ENCODE peak calls at places on chromosomes 3 and 15, in six cellular contexts. One of them, this sample, is unnamed. For H3K4me1, the result is how much of the 10 kb centered on the place peaks cover.

GRCh38 chr15:78913012-78913411 is 31.8 kb downstream of the CTSH start:
- DNase-seq in neural progenitor cell: no peak
- DNase-seq in heart left ventricle: no peak
- DNase-seq in adrenal gland: no peak
- DNase-seq in astrocyte: no peak
- DNase-seq in left lung: no peak
- DNase-seq in this sample: no peak

GRCh38 chr3:46665763-46666470 is 27.6 kb downstream of the ALS2CL start:
- DNase-seq in left lung: no peak
- DNase-seq in neural progenitor cell: no peak
- DNase-seq in adrenal gland: no peak
- DNase-seq in astrocyte: no peak
- DNase-seq in heart left ventricle: no peak
- DNase-seq in this sample: no peak

GRCh38 chr15:62407216-62407615 is 242.1 kb upstream of the C2CD4B start:
- DNase-seq in astrocyte: no peak
- DNase-seq in heart left ventricle: no peak
- DNase-seq in adrenal gland: no peak
- DNase-seq in left lung: no peak
- DNase-seq in neural progenitor cell: no peak
- DNase-seq in this sample: no peak

GRCh38 chr15:82545478-82545877 is 5.2 kb upstream of the RPS17 start:
- DNase-seq in adrenal gland: no peak
- DNase-seq in astrocyte: no peak
- DNase-seq in left lung: no peak
- DNase-seq in neural progenitor cell: no peak
- DNase-seq in heart left ventricle: no peak
- DNase-seq in this sample: no peak

GRCh38 chr3:132256984-132257383 is 60.2 kb upstream of the ACP3 start:
- DNase-seq in adrenal gland: peak
- DNase-seq in left lung: no peak
- DNase-seq in astrocyte: peak
- DNase-seq in neural progenitor cell: peak
- DNase-seq in heart left ventricle: no peak
- DNase-seq in this sample: no peak

GRCh38 chr3:10867384-10867783 is 51.4 kb downstream of the SLC6A11 start:
- DNase-seq in heart left ventricle: no peak
- DNase-seq in astrocyte: peak
- DNase-seq in adrenal gland: no peak
- DNase-seq in left lung: no peak
- DNase-seq in neural progenitor cell: peak
- DNase-seq in this sample: no peak

GRCh38 chr15:39181348-39181747 is 399.5 kb upstream of the THBS1 start:
- DNase-seq in heart left ventricle: no peak
- DNase-seq in adrenal gland: no peak
- DNase-seq in astrocyte: no peak
- DNase-seq in neural progenitor cell: no peak
- DNase-seq in left lung: no peak
- DNase-seq in this sample: no peak

GRCh38 chr3:46953265-46954010 is 23.1 kb downstream of the CCDC12 start:
- DNase-seq in heart left ventricle: no peak
- DNase-seq in left lung: no peak
- DNase-seq in astrocyte: no peak
- DNase-seq in adrenal gland: peak
- DNase-seq in neural progenitor cell: no peak
- DNase-seq in this sample: no peak

GRCh38 chr3:124413989-124414598 is 316.2 kb upstream of the UMPS start:
- DNase-seq in left lung: no peak
- DNase-seq in neural progenitor cell: no peak
- DNase-seq in astrocyte: no peak
- DNase-seq in heart left ventricle: no peak
- DNase-seq in adrenal gland: peak
- DNase-seq in this sample: no peak

GRCh38 chr3:108001457-108001856 is 89.4 kb downstream of the CD47 start:
- DNase-seq in left lung: no peak
- DNase-seq in astrocyte: no peak
- DNase-seq in adrenal gland: no peak
- DNase-seq in neural progenitor cell: no peak
- DNase-seq in heart left ventricle: no peak
- DNase-seq in this sample: no peak

GRCh38 chr15:67175643-67176071 is 78.8 kb downstream of the AAGAB start:
- DNase-seq in heart left ventricle: no peak
- DNase-seq in adrenal gland: no peak
- DNase-seq in neural progenitor cell: no peak
- DNase-seq in left lung: peak
- DNase-seq in astrocyte: no peak
- DNase-seq in this sample: no peak

GRCh38 chr3:157406376-157406775 is 30.3 kb upstream of the PTX3 start:
- DNase-seq in neural progenitor cell: no peak
- DNase-seq in adrenal gland: no peak
- DNase-seq in astrocyte: no peak
- DNase-seq in heart left ventricle: no peak
- DNase-seq in left lung: no peak
- DNase-seq in this sample: no peak

GRCh38 chr3:102114264-102114979 is 265.1 kb downstream of the NFKBIZ start:
- DNase-seq in astrocyte: no peak
- DNase-seq in heart left ventricle: no peak
- DNase-seq in neural progenitor cell: no peak
- DNase-seq in left lung: no peak
- DNase-seq in adrenal gland: no peak
- DNase-seq in this sample: no peak

GRCh38 chr3:72338942-72339749 is 509.1 kb downstream of the SHQ1 start:
- DNase-seq in astrocyte: peak
- DNase-seq in left lung: no peak
- DNase-seq in adrenal gland: peak
- DNase-seq in heart left ventricle: peak
- DNase-seq in neural progenitor cell: no peak
- DNase-seq in this sample: peak

GRCh38 chr3:171458056-171458856 is 1.9 kb downstream of the TNIK start:
- DNase-seq in heart left ventricle: no peak
- DNase-seq in left lung: peak
- DNase-seq in adrenal gland: no peak
- DNase-seq in neural progenitor cell: peak
- DNase-seq in astrocyte: no peak
- DNase-seq in this sample: peak

GRCh38 chr3:32934150-32934742 is 17.2 kb upstream of the CCR4 start:
- DNase-seq in neural progenitor cell: peak
- DNase-seq in astrocyte: no peak
- DNase-seq in adrenal gland: no peak
- DNase-seq in heart left ventricle: no peak
- DNase-seq in left lung: no peak
- DNase-seq in this sample: no peak

GRCh38 chr3:20652249-20652648 is 466.2 kb upstream of the SGO1 start:
- DNase-seq in astrocyte: no peak
- DNase-seq in neural progenitor cell: no peak
- DNase-seq in adrenal gland: no peak
- DNase-seq in heart left ventricle: no peak
- DNase-seq in left lung: no peak
- DNase-seq in this sample: no peak

GRCh38 chr3:168952551-168952950 is 711.0 kb downstream of the MECOM start:
- DNase-seq in neural progenitor cell: no peak
- DNase-seq in left lung: no peak
- DNase-seq in astrocyte: peak
- DNase-seq in heart left ventricle: no peak
- DNase-seq in adrenal gland: no peak
- DNase-seq in this sample: no peak
- TF ChIP-seq CTCF in neural progenitor cell: peak
- TF ChIP-seq CTCF in left lung: peak
- TF ChIP-seq CTCF in astrocyte: peak
- TF ChIP-seq CTCF in heart left ventricle: no peak
- TF ChIP-seq CTCF in adrenal gland: no peak
- TF ChIP-seq CTCF in this sample: peak

GRCh38 chr3:184571750-184572377 is 10.3 kb downstream of the EPHB3 start:
- DNase-seq in neural progenitor cell: no peak
- DNase-seq in heart left ventricle: no peak
- DNase-seq in astrocyte: no peak
- DNase-seq in left lung: no peak
- DNase-seq in adrenal gland: peak
- DNase-seq in this sample: no peak

GRCh38 chr3:184568918-184569829 is 7.6 kb downstream of the EPHB3 start:
- DNase-seq in adrenal gland: peak
- DNase-seq in astrocyte: peak
- DNase-seq in neural progenitor cell: peak
- DNase-seq in left lung: peak
- DNase-seq in heart left ventricle: peak
- DNase-seq in this sample: peak

GRCh38 chr3:184570501-184570900 is 8.9 kb downstream of the EPHB3 start:
- DNase-seq in astrocyte: no peak
- DNase-seq in left lung: peak
- DNase-seq in neural progenitor cell: peak
- DNase-seq in adrenal gland: no peak
- DNase-seq in heart left ventricle: no peak
- DNase-seq in this sample: no peak

GRCh38 chr3:184568591-184568917 is 7.0 kb downstream of the EPHB3 start:
- DNase-seq in adrenal gland: no peak
- DNase-seq in heart left ventricle: no peak
- DNase-seq in astrocyte: no peak
- DNase-seq in neural progenitor cell: no peak
- DNase-seq in left lung: no peak
- DNase-seq in this sample: no peak

GRCh38 chr3:184570035-184570434 is 8.4 kb downstream of the EPHB3 start:
- DNase-seq in left lung: no peak
- DNase-seq in heart left ventricle: no peak
- DNase-seq in neural progenitor cell: no peak
- DNase-seq in astrocyte: no peak
- DNase-seq in adrenal gland: no peak
- DNase-seq in this sample: no peak
- H3K4me1 ChIP-seq in left lung: under half
- H3K4me1 ChIP-seq in heart left ventricle: under half
- H3K4me1 ChIP-seq in neural progenitor cell: under half
- H3K4me1 ChIP-seq in astrocyte: under half
- H3K4me1 ChIP-seq in adrenal gland: under half
- H3K4me1 ChIP-seq in this sample: under half

DNA sequence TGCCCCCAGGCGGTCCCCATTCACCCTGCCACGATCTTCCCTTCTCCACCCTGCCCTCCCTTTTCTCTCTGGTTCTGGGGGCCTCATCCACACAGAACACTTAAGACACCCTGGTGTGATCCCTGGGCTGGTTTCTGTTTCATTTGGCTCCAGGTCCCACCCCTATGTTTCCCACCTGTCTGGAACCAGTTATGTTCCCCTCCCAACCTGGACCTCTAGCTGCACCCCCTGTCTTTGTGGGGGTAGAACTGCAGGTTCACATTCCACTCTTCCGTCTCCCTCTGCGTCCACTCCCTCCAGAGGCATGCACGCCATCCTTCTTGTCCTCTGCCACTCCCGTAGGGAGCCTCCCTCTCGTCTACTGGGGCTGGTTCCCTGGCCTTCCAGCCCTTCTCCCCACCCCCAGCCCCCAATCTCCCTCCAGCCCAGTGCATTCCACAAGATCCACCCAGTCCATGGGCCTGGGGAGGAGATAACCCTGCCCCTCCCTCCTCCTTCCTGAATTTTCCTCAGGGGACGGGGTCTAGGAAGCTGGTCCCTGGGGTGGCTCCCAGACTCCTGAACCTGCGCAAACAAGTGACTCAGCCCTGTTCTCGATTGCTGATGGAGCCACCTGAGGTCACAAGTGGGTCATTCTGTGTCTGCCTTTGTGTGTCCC is 73.8 kb downstream of the ABTB1 start:
- DNase-seq in astrocyte: no peak
- DNase-seq in adrenal gland: no peak
- DNase-seq in heart left ventricle: peak
- DNase-seq in left lung: peak
- DNase-seq in neural progenitor cell: no peak
- DNase-seq in this sample: peak
- TF ChIP-seq CTCF in astrocyte: no peak
- TF ChIP-seq CTCF in adrenal gland: no peak
- TF ChIP-seq CTCF in heart left ventricle: peak
- TF ChIP-seq CTCF in left lung: no peak
- TF ChIP-seq CTCF in neural progenitor cell: no peak
- TF ChIP-seq CTCF in this sample: peak

GRCh38 chr15:98787936-98788757 is 139.8 kb downstream of the IGF1R start:
- DNase-seq in left lung: no peak
- DNase-seq in heart left ventricle: no peak
- DNase-seq in astrocyte: no peak
- DNase-seq in neural progenitor cell: peak
- DNase-seq in adrenal gland: no peak
- DNase-seq in this sample: no peak
- H3K4me1 ChIP-seq in left lung: under half
- H3K4me1 ChIP-seq in heart left ventricle: half or more
- H3K4me1 ChIP-seq in astrocyte: under half
- H3K4me1 ChIP-seq in neural progenitor cell: half or more
- H3K4me1 ChIP-seq in adrenal gland: under half
- H3K4me1 ChIP-seq in this sample: half or more

GRCh38 chr3:53046171-53047170 is 598 bp upstream of the SFMBT1 start:
- DNase-seq in heart left ventricle: peak
- DNase-seq in adrenal gland: peak
- DNase-seq in astrocyte: no peak
- DNase-seq in neural progenitor cell: peak
- DNase-seq in left lung: peak
- DNase-seq in this sample: peak
- TF ChIP-seq CTCF in heart left ventricle: peak
- TF ChIP-seq CTCF in adrenal gland: peak
- TF ChIP-seq CTCF in astrocyte: no peak
- TF ChIP-seq CTCF in neural progenitor cell: peak
- TF ChIP-seq CTCF in left lung: peak
- TF ChIP-seq CTCF in this sample: peak

DNA sequence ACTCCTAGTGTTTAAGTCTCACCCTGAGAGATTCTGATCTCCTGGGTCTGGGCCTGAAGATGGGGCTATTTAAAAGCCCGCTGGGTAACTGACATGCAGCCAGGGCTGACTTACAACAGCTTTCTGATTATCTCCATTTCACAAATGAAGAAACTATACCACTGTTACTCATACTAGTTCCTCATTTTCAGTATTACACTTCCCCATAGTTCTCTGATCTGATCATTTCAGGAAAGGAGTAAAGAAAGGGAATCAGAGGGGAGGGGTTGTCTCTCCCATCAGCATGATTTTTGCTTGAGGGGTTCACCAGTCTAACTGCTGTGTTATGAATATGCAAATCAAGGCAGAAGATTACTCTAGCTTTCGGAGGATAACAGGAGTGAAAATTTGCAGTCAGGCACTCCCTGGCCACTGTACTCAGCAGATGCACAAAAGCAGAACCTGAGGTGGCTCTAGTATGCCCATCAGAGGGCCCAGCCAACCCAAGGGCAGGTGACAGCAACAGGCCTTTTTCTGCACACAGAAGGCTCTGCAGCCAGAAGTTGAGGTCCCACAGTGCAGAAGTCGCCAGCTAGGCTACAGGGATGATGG is 59.4 kb downstream of the DAPK2 start:
- DNase-seq in adrenal gland: no peak
- DNase-seq in heart left ventricle: no peak
- DNase-seq in astrocyte: no peak
- DNase-seq in neural progenitor cell: no peak
- DNase-seq in left lung: peak
- DNase-seq in this sample: no peak
- H3K4me1 ChIP-seq in adrenal gland: under half
- H3K4me1 ChIP-seq in heart left ventricle: half or more
- H3K4me1 ChIP-seq in astrocyte: under half
- H3K4me1 ChIP-seq in neural progenitor cell: under half
- H3K4me1 ChIP-seq in left lung: half or more
- H3K4me1 ChIP-seq in this sample: half or more

GRCh38 chr15:92600902-92601301 is 54.7 kb downstream of the FAM174B start:
- DNase-seq in heart left ventricle: no peak
- DNase-seq in astrocyte: no peak
- DNase-seq in adrenal gland: no peak
- DNase-seq in left lung: no peak
- DNase-seq in neural progenitor cell: no peak
- DNase-seq in this sample: no peak
- TF ChIP-seq CTCF in heart left ventricle: no peak
- TF ChIP-seq CTCF in astrocyte: no peak
- TF ChIP-seq CTCF in adrenal gland: no peak
- TF ChIP-seq CTCF in left lung: no peak
- TF ChIP-seq CTCF in neural progenitor cell: no peak
- TF ChIP-seq CTCF in this sample: no peak

GRCh38 chr15:55194246-55194645 is 2.5 kb downstream of the RSL24D1 start:
- DNase-seq in adrenal gland: no peak
- DNase-seq in astrocyte: no peak
- DNase-seq in left lung: no peak
- DNase-seq in neural progenitor cell: no peak
- DNase-seq in heart left ventricle: no peak
- DNase-seq in this sample: no peak
- H3K4me1 ChIP-seq in adrenal gland: under half
- H3K4me1 ChIP-seq in astrocyte: under half
- H3K4me1 ChIP-seq in left lung: under half
- H3K4me1 ChIP-seq in neural progenitor cell: under half
- H3K4me1 ChIP-seq in heart left ventricle: under half
- H3K4me1 ChIP-seq in this sample: half or more

This sample was measured in left ventricle myocardium inferior.